ENCODE peak calls at places on chromosomes 1 and 21, in five cellular contexts. M is endodermal cell, Z is tibial nerve, U is cardiac muscle cell, O is testis. I is an unnamed sample. For H3K4me1 and H3K36me3, the result is how much of the 10 kb centered on the place peaks cover.

GRCh38 chr1:27973771-27974452 is 14.1 kb downstream of the XKR8 start:
- DNase-seq in U (no peak), M (no peak), O (no peak), Z (no peak), I (no peak)

GRCh38 chr1:70034403-70034802 is 171.0 kb downstream of the LRRC40 start:
- DNase-seq in Z (no peak), O (no peak), U (peak), M (peak), I (no peak)

GRCh38 chr1:99945174-99945573 is 24.6 kb upstream of the SLC35A3 start:
- DNase-seq in Z (no peak), M (no peak), O (no peak), U (no peak), I (no peak)

GRCh38 chr1:207805841-207806421 is 54.1 kb downstream of the CD46 start:
- DNase-seq in Z (peak), U (peak), M (peak), O (no peak), I (no peak)

GRCh38 chr1:65832296-65832695 is 39.6 kb downstream of the PDE4B start:
- DNase-seq in M (no peak), O (no peak), U (no peak), Z (no peak), I (no peak)

GRCh38 chr1:172298146-172298545 is 122.3 kb upstream of the C1orf105 start:
- DNase-seq in U (no peak), Z (no peak), O (no peak), M (no peak), I (no peak)

GRCh38 chr1:26820784-26821269 is 5.7 kb upstream of the ZDHHC18 start:
- DNase-seq in U (no peak), M (no peak), O (no peak), Z (no peak), I (peak)

GRCh38 chr1:56532359-56532696 is 47.0 kb downstream of the PLPP3 start:
- DNase-seq in O (no peak), M (no peak), U (peak), Z (no peak), I (no peak)

GRCh38 chr1:75542818-75543570 is 67.9 kb downstream of the SLC44A5 start:
- DNase-seq in M (no peak), O (no peak), Z (no peak), U (peak), I (no peak)

GRCh38 chr1:192401832-192402231 is 85.0 kb downstream of the RGS21 start:
- DNase-seq in M (no peak), O (no peak), Z (no peak), U (peak), I (no peak)

GRCh38 chr1:12407050-12407961 is 177.5 kb downstream of the VPS13D start:
- DNase-seq in U (peak), O (peak), Z (peak), M (no peak), I (peak)

GRCh38 chr1:8684590-8684989 is 132.8 kb downstream of the RERE start:
- DNase-seq in Z (no peak), M (no peak), U (no peak), O (no peak), I (no peak)

GRCh38 chr1:240244968-240245628 is 153.4 kb downstream of the FMN2 start:
- DNase-seq in U (no peak), Z (no peak), M (no peak), O (no peak), I (no peak)

GRCh38 chr1:241834733-241835377 is 13.1 kb upstream of the EXO1 start:
- DNase-seq in M (no peak), Z (no peak), U (peak), O (no peak), I (no peak)

GRCh38 chr1:21815724-21816311 is 3.8 kb downstream of the LDLRAD2 start:
- DNase-seq in U (no peak), Z (no peak), O (no peak), M (peak), I (no peak)

GRCh38 chr1:53410100-53410541 is 49.1 kb upstream of the DMRTB1 start:
- DNase-seq in U (no peak), Z (no peak), M (peak), O (no peak), I (peak)

GRCh38 chr1:51297401-51298321 is 32.7 kb downstream of the TTC39A start:
- DNase-seq in U (no peak), M (no peak), O (peak), Z (no peak), I (no peak)

GRCh38 chr1:201426395-201427310 is 5.1 kb upstream of the TNNI1 start:
- DNase-seq in M (no peak), Z (no peak), O (no peak), U (no peak), I (no peak)

GRCh38 chr1:228900099-228900965 is 165.1 kb downstream of the RHOU start:
- DNase-seq in U (peak), M (no peak), O (peak), Z (peak), I (no peak)

GRCh38 chr1:21229246-21230000 is 52.7 kb upstream of the EIF4G3 start:
- DNase-seq in O (no peak), M (no peak), Z (no peak), U (peak), I (no peak)

GRCh38 chr1:186374313-186375151 is 521 bp downstream of the TPR start:
- DNase-seq in Z (peak), M (no peak), U (peak), O (peak), I (peak)

GRCh38 chr1:4984841-4985240 is 330.4 kb downstream of the AJAP1 start:
- DNase-seq in M (peak), U (no peak), O (no peak), Z (no peak), I (no peak)

GRCh38 chr1:159171688-159172501 is 480 bp downstream of the CADM3 start:
- DNase-seq in O (peak), Z (no peak), M (peak), U (peak), I (no peak)

GRCh38 chr1:162390396-162391185 is 9.1 kb downstream of the C1orf226 start:
- DNase-seq in M (peak), O (no peak), Z (no peak), U (no peak), I (no peak)
- H3K4me1 ChIP-seq in M (under half), O (under half), Z (under half), U (under half), I (under half)

DNA sequence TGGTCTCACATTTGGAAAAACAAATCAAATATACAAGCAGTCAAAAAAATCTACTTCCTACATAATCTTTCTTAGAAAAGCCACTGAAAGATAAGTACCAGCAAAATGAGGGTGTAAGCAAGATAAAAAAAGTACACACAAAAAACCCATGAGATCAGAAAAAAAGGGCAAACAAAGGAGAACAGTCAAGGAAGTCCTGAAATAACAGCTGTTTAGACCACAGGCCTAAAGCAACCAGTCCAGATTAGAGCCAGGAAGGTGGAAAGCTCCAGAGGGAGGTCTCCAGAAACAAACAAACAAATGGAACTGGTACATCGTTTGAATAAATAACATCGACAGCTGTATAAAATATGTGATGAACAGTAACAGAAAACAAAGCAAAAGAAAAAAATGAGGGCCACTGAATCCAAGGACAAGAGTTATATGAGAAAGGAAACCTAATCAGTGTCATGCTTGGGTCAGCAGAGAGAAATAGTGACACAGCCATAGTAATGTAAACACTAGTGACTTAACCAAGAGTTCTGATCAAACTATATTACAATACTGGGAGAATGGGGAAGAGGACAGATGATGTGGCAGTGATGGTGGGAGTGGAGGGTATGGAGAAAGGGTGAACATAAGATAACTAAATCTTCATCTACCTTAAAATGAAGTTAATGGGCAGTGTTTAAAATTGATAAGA is 67.5 kb downstream of the NVL start:
- DNase-seq in O (no peak), Z (no peak), U (peak), M (no peak), I (no peak)
- H3K27ac ChIP-seq in O (no peak), Z (no peak), U (no peak), M (no peak), I (no peak)

GRCh38 chr1:11126544-11126943 is 26.9 kb upstream of the EXOSC10 start:
- DNase-seq in O (no peak), U (no peak), M (no peak), Z (no peak), I (no peak)
- H3K36me3 ChIP-seq in O (under half), U (half or more), M (half or more), Z (under half), I (under half)

DNA sequence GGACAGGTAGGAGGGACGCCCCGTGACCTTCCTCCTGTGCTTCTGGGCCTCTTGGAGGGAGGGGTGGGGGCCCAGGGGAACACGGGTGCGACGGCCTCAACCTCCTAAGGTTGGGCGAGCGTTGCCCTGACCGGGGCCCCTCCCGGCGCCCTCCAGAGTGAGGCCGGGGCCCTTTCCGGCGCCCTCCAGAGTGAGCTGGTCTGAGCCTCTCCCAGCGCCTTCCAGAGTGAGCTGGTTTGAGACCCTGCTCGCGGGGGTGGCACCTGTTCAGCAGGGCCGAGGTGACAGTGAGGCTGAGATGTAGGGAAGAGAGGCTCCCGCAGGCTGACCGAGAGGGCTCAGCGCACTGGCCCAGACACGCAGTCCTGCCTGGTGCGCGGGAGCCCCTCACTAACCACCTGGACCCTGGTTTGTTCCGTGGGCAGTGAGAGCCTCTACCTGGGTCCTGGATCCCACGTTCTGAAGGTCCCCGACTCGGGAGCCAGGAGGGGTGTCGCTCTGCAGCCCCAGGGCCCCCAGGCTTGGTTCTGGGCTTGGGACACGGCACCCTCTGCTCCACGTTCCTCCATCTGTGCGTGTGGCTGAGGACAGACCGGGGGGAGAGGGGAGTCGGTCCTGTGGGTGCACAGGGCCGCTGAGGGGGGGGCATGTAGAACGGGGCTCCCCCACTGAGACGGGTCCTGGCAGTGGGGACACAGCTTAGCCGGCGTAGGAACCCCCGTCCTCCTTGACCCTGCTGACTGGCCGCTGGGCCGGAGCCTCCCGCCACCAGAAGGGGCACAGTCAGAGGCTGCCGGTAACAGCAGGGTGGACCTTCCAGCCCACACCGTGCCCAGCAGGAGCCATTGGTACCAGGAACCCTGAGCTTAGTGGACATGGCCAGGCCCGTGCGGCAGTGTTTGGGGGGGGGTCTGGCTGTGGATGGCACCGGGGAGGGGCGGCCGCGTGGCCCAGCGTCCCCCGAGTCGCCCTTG is 1.5 kb downstream of the COL6A1 start:
- DNase-seq in Z (no peak), O (no peak), U (no peak), M (peak), I (no peak)
- H3K4me1 ChIP-seq in Z (under half), O (under half), U (under half), M (under half), I (under half)

GRCh38 chr1:94039514-94039870 is 81.5 kb downstream of the ABCA4 start:
- DNase-seq in U (peak), O (peak), M (peak), Z (peak), I (peak)

GRCh38 chr1:94033849-94034248 is 87.1 kb downstream of the ABCA4 start:
- DNase-seq in Z (no peak), O (no peak), M (no peak), U (no peak), I (no peak)

GRCh38 chr1:94037392-94038229 is 83.3 kb downstream of the ABCA4 start:
- DNase-seq in U (no peak), M (no peak), Z (no peak), O (no peak), I (no peak)

GRCh38 chr1:94038511-94038910 is 82.4 kb downstream of the ABCA4 start:
- DNase-seq in Z (no peak), O (no peak), M (no peak), U (peak), I (no peak)

DNA sequence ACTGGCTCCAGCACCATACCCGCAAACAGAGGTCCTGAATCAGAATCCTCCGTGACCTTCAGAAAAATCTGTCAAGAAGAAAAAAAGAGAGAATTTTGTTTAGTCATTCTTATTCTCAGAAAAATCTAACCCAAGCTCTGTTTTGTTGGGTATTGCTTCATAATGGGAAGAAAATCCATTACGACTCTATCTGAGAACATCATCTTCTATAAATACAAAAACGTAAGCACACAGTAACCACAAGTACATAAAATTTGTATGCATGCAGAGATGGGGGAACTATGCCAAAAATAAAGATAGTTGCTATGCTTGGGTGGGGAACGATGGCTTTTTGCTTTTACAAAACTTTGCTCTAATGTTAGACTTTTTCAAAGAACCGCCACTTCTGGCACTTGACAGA is 84.2 kb downstream of the ABCA4 start:
- DNase-seq in Z (no peak), U (peak), M (no peak), O (no peak), I (no peak)
- H3K27ac ChIP-seq in Z (no peak), U (no peak), M (no peak), O (no peak), I (no peak)

GRCh38 chr1:76827066-76827465 is 40.2 kb upstream of the ST6GALNAC5 start:
- DNase-seq in O (no peak), Z (no peak), M (no peak), U (no peak), I (no peak)
- H3K36me3 ChIP-seq in O (under half), Z (under half), M (under half), U (under half), I (under half)

DNA sequence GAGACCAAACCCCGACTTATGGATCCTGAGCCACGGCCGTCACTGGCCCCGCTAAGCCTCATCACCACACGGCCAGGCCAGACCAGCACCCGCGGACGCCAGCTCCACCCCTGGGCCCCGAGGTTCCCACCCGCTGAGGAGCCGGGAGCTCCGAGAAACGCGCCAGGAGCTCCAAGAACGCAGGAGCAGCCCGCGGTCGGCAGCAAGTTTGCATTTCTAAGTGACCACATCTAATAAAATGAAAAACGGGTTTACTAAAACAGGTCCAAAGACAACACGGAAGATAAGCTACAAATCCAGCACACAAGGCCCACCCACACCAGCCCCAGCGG is 8.1 kb upstream of the C1QTNF12 start:
- DNase-seq in O (no peak), Z (no peak), M (no peak), U (no peak), I (no peak)
- H3K4me1 ChIP-seq in O (under half), Z (under half), M (under half), U (under half), I (under half)

I was measured in CD8-positive, alpha-beta T cell.